ENCODE peak calls at places on chromosomes 2 and 18, in four cellular contexts. D is coronary artery, J is GM13977, O is AG09319. S is an unnamed sample.

GRCh38 chr2:150485871-150486538 is 1.5 kb downstream of the RND3 start:
- DNase-seq in D (peak), J (peak), O (no peak), S (no peak)

GRCh38 chr2:153221506-153221905 is 257.1 kb downstream of the RPRM start:
- DNase-seq in D (no peak), J (no peak), O (no peak), S (no peak)

GRCh38 chr2:119367472-119368099 is 809 bp downstream of the DBI start:
- DNase-seq in D (no peak), O (no peak), J (peak), S (peak)

GRCh38 chr2:170928036-170928823 is 823 bp upstream of the GORASP2 start:
- DNase-seq in J (peak), D (no peak), O (no peak), S (peak)

GRCh38 chr2:108382196-108382595 is 4.4 kb downstream of the SULT1C4 start:
- DNase-seq in J (no peak), D (no peak), O (no peak), S (no peak)

GRCh38 chr18:29979884-29980283 is 1062.7 kb downstream of the DSC3 start:
- DNase-seq in D (no peak), O (no peak), J (no peak), S (no peak)

GRCh38 chr2:28325567-28326468 is 66.8 kb upstream of the FOSL2 start:
- DNase-seq in D (peak), J (no peak), O (no peak), S (peak)

GRCh38 chr2:156598563-156598962 is 162.4 kb downstream of the GPD2 start:
- DNase-seq in D (no peak), J (no peak), O (no peak), S (no peak)

GRCh38 chr2:49332415-49332814 is 178.1 kb upstream of the FSHR start:
- DNase-seq in J (no peak), O (no peak), D (no peak), S (no peak)
- TF ChIP-seq CTCF in J (no peak), O (no peak), D (no peak), S (no peak)

DNA sequence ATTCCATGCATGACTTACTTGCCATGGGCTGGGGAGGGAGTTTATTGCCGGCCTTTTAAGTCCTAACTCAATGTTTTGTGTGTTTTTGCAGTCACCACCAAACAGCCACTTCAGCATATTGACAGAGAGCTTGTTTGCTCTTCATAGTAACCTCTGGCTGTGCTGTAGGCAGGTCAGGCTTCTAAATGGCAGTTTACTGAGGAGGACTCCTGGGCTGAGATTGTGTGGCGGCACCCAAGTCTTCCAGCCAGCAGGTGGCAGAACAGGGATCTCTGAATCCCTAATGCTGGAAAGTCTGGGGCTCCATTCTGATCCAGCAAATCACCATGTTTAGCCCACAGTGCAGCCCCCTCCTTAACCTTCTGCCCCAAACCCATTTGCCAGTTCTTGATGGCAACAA is 121.2 kb downstream of the CAPN13 start:
- DNase-seq in O (no peak), J (no peak), D (no peak), S (no peak)
- TF ChIP-seq CTCF in O (no peak), J (peak), D (no peak), S (no peak)

GRCh38 chr2:133484106-133484505 is 84.2 kb downstream of the NCKAP5 start:
- DNase-seq in J (no peak), O (peak), D (no peak), S (no peak)
- TF ChIP-seq CTCF in J (no peak), O (peak), D (no peak), S (no peak)

DNA sequence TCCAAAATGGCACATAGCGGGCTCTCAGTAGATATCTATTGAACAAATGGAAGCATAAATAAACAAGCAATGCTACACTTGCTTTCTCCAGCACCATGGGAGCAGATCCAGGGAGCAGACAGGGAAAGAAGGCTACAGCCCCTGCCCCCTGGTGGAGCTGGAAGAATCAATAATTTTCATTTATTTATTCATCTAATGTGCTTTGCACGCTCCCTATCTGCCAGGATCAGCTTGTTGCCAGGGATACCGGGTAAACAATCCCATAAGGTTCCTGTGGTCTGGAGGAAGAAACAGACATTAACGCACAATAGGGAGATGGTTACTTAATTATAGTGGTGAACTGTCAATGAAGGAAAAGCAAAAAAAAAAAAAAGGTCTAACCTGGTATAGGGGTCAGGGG is 40.1 kb upstream of the CLASP1 start:
- DNase-seq in D (no peak), J (no peak), O (peak), S (no peak)
- TF ChIP-seq CTCF in D (no peak), J (no peak), O (peak), S (no peak)